ENCODE peak calls at places on chromosomes 3 and 15, in seven cellular contexts. C, U, J, N, O, X and T are unnamed samples. For H3K27me3, the result is how much of the 10 kb centered on the place peaks cover.

GRCh38 chr3:29922990-29923746 is 642.3 kb downstream of the RBMS3 start:
- DNase-seq in O (peak), X (peak), N (no peak), U (peak), C (no peak), J (peak), T (peak)

GRCh38 chr15:90219421-90220141 is 14.2 kb downstream of the CIB1 start:
- DNase-seq in O (no peak), J (peak), N (no peak), C (peak), X (peak), U (no peak), T (no peak)

GRCh38 chr15:79678032-79678701 is 218.6 kb downstream of the MTHFS start:
- DNase-seq in N (no peak), J (no peak), U (no peak), X (no peak), O (no peak), C (no peak), T (no peak)

GRCh38 chr15:93974804-93975481 is 256.4 kb upstream of the MCTP2 start:
- DNase-seq in O (peak), C (no peak), N (no peak), X (no peak), U (no peak), J (no peak), T (no peak)

GRCh38 chr15:58179741-58180381 is 41.7 kb downstream of the AQP9 start:
- DNase-seq in C (no peak), U (peak), N (no peak), X (peak), O (no peak), J (no peak), T (no peak)

GRCh38 chr3:193132923-193133463 is 108.0 kb upstream of the PLAAT1 start:
- DNase-seq in X (peak), U (no peak), J (no peak), N (no peak), O (no peak), C (no peak), T (no peak)

GRCh38 chr3:135927170-135927569 is 38.4 kb upstream of the PPP2R3A start:
- DNase-seq in U (peak), O (no peak), J (no peak), X (no peak), N (no peak), C (no peak), T (no peak)

GRCh38 chr3:184259878-184260570 is 1.3 kb downstream of the CAMK2N2 start:
- DNase-seq in O (no peak), C (peak), N (peak), U (no peak), J (no peak), X (no peak), T (no peak)

GRCh38 chr3:99751649-99752048 is 66.0 kb upstream of the CMSS1 start:
- DNase-seq in U (no peak), C (no peak), N (no peak), X (peak), O (no peak), J (peak), T (no peak)

GRCh38 chr3:152209060-152209459 is 59.7 kb upstream of the MBNL1 start:
- DNase-seq in N (no peak), C (no peak), O (no peak), U (no peak), X (no peak), J (no peak), T (no peak)
- H3K27ac ChIP-seq in N (no peak), C (no peak), O (no peak), U (no peak), X (no peak), J (no peak), T (no peak)

GRCh38 chr3:75242012-75242411 is 422.1 kb upstream of the FRG2C start:
- DNase-seq in N (no peak), C (no peak), X (no peak), O (no peak), J (no peak), U (no peak), T (no peak)
- H3K27me3 ChIP-seq in N (under half), C (under half), X (under half), O (under half), J (under half), U (under half), T (under half)

GRCh38 chr3:54960066-54960465 is 32.2 kb upstream of the LRTM1 start:
- DNase-seq in J (no peak), U (no peak), O (no peak), N (no peak), X (no peak), C (no peak), T (no peak)
- H3K4me3 ChIP-seq in J (no peak), U (no peak), O (no peak), N (no peak), X (no peak), C (no peak), T (no peak)

GRCh38 chr3:132464066-132464465 is 46.8 kb downstream of the DNAJC13 start:
- DNase-seq in J (no peak), O (no peak), C (no peak), X (no peak), N (no peak), U (no peak), T (no peak)

GRCh38 chr3:132469326-132469725 is 52.0 kb downstream of the DNAJC13 start:
- DNase-seq in J (no peak), U (no peak), C (no peak), X (no peak), O (no peak), N (no peak), T (no peak)
- H3K27ac ChIP-seq in J (no peak), U (no peak), C (no peak), X (no peak), O (no peak), N (no peak), T (no peak)

DNA sequence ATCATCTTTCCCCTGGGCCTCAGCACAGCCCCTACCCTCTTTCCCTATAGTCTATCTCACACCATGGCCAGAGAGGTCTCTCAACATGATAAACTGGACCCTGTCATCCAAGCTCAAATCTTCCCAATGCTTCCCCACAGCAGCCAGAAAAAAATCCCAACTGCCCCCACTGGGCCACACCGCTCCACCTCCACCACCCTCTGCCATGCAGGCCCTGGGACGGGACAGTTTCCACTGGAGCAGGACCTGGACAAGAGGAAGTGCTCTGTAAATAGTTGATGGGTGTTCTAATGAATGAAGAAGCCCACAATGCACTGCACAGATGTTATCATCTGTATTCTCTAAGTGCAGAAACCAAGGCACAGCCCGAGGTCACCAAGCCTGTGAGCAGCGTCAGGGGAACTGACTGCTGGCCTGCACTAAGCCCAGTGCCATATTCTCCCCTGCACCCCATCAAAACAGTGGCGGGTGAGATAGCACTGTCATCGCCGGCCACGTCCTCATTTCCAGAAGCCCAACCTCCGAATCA is 161.1 kb downstream of the NUP210 start:
- DNase-seq in U (no peak), O (no peak), X (no peak), N (no peak), C (no peak), J (no peak), T (no peak)
- H3K27me3 ChIP-seq in U (under half), O (under half), X (under half), N (under half), C (under half), J (under half), T (under half)

GRCh38 chr3:195916291-195916690 is 7.9 kb upstream of the TNK2 start:
- DNase-seq in C (no peak), X (no peak), U (no peak), N (peak), O (no peak), J (no peak), T (no peak)
- H3K4me3 ChIP-seq in C (no peak), X (no peak), U (peak), N (no peak), O (no peak), J (no peak), T (no peak)